ENCODE peak calls at places on chromosomes 4 and X, in nine cellular contexts. One of them, this sample, is unnamed.

GRCh38 chr4:151584101-151584500 is 175.1 kb downstream of the FHIP1A start:
- DNase-seq in neuronal stem cell: no peak
- DNase-seq in endodermal cell: no peak
- DNase-seq in A549: no peak
- DNase-seq in cardiac muscle cell: no peak
- DNase-seq in adipocyte: no peak
- DNase-seq in SK-N-SH: no peak
- DNase-seq in body of pancreas: no peak
- DNase-seq in tibial artery: no peak
- DNase-seq in this sample: no peak

GRCh38 chrX:24253469-24253868 is 60.4 kb downstream of the SUPT20HL2 start:
- DNase-seq in cardiac muscle cell: no peak
- DNase-seq in body of pancreas: no peak
- DNase-seq in tibial artery: no peak
- DNase-seq in adipocyte: no peak
- DNase-seq in A549: no peak
- DNase-seq in neuronal stem cell: no peak
- DNase-seq in SK-N-SH: no peak
- DNase-seq in endodermal cell: no peak
- DNase-seq in this sample: no peak

GRCh38 chr4:176470671-176471070 is 150.9 kb downstream of the SPCS3 start:
- DNase-seq in A549: no peak
- DNase-seq in endodermal cell: no peak
- DNase-seq in body of pancreas: no peak
- DNase-seq in cardiac muscle cell: peak; percentile 66
- DNase-seq in tibial artery: no peak
- DNase-seq in adipocyte: no peak
- DNase-seq in SK-N-SH: no peak
- DNase-seq in neuronal stem cell: no peak
- DNase-seq in this sample: no peak

GRCh38 chr4:38904090-38904666 is 36.6 kb downstream of the FAM114A1 start:
- DNase-seq in adipocyte: no peak
- DNase-seq in tibial artery: no peak
- DNase-seq in A549: no peak
- DNase-seq in endodermal cell: no peak
- DNase-seq in cardiac muscle cell: no peak
- DNase-seq in body of pancreas: peak; percentile 52
- DNase-seq in SK-N-SH: no peak
- DNase-seq in neuronal stem cell: no peak
- DNase-seq in this sample: no peak

GRCh38 chr4:103012594-103012993 is 6.9 kb downstream of the SLC9B1 start:
- DNase-seq in adipocyte: peak; percentile 21
- DNase-seq in cardiac muscle cell: no peak
- DNase-seq in tibial artery: no peak
- DNase-seq in A549: no peak
- DNase-seq in SK-N-SH: no peak
- DNase-seq in body of pancreas: no peak
- DNase-seq in neuronal stem cell: no peak
- DNase-seq in endodermal cell: no peak
- DNase-seq in this sample: no peak

GRCh38 chr4:106583567-106583966 is 215.0 kb upstream of the GIMD1 start:
- DNase-seq in SK-N-SH: no peak
- DNase-seq in A549: peak; percentile 31
- DNase-seq in tibial artery: no peak
- DNase-seq in body of pancreas: no peak
- DNase-seq in endodermal cell: no peak
- DNase-seq in neuronal stem cell: no peak
- DNase-seq in cardiac muscle cell: peak; percentile 84
- DNase-seq in adipocyte: peak; percentile 81
- DNase-seq in this sample: peak; percentile 83

GRCh38 chr4:45036677-45037076 is 310.3 kb upstream of the GNPDA2 start:
- DNase-seq in SK-N-SH: no peak
- DNase-seq in adipocyte: no peak
- DNase-seq in endodermal cell: no peak
- DNase-seq in cardiac muscle cell: no peak
- DNase-seq in neuronal stem cell: no peak
- DNase-seq in tibial artery: no peak
- DNase-seq in body of pancreas: no peak
- DNase-seq in A549: no peak
- DNase-seq in this sample: no peak

GRCh38 chrX:43349363-43349762 is 306.7 kb upstream of the MAOA start:
- DNase-seq in neuronal stem cell: peak; percentile 0
- DNase-seq in SK-N-SH: peak; percentile 25
- DNase-seq in body of pancreas: peak; percentile 21
- DNase-seq in adipocyte: peak; percentile 19
- DNase-seq in cardiac muscle cell: peak; percentile 28
- DNase-seq in tibial artery: no peak
- DNase-seq in endodermal cell: peak; percentile 88
- DNase-seq in A549: peak; percentile 1
- DNase-seq in this sample: no peak

GRCh38 chr4:123936615-123937014 is 540.0 kb downstream of the SPRY1 start:
- DNase-seq in cardiac muscle cell: peak; percentile 15
- DNase-seq in endodermal cell: no peak
- DNase-seq in SK-N-SH: no peak
- DNase-seq in neuronal stem cell: no peak
- DNase-seq in tibial artery: no peak
- DNase-seq in adipocyte: no peak
- DNase-seq in body of pancreas: no peak
- DNase-seq in A549: no peak
- DNase-seq in this sample: peak; percentile 16

GRCh38 chrX:135421537-135421931 is 210 bp upstream of the SMIM10L2A start:
- DNase-seq in body of pancreas: peak; percentile 90
- DNase-seq in endodermal cell: peak; percentile 94
- DNase-seq in cardiac muscle cell: peak; percentile 80
- DNase-seq in A549: peak; percentile 55
- DNase-seq in adipocyte: peak; percentile 65
- DNase-seq in SK-N-SH: peak; percentile 89
- DNase-seq in tibial artery: peak; percentile 84
- DNase-seq in neuronal stem cell: peak; percentile 66
- DNase-seq in this sample: peak; percentile 4

GRCh38 chrX:40010550-40011364 is 87.0 kb downstream of the BCOR start:
- DNase-seq in A549: no peak
- DNase-seq in tibial artery: no peak
- DNase-seq in adipocyte: no peak
- DNase-seq in endodermal cell: peak; percentile 77
- DNase-seq in body of pancreas: no peak
- DNase-seq in cardiac muscle cell: no peak
- DNase-seq in SK-N-SH: peak; percentile 66
- DNase-seq in neuronal stem cell: no peak
- DNase-seq in this sample: no peak

DNA sequence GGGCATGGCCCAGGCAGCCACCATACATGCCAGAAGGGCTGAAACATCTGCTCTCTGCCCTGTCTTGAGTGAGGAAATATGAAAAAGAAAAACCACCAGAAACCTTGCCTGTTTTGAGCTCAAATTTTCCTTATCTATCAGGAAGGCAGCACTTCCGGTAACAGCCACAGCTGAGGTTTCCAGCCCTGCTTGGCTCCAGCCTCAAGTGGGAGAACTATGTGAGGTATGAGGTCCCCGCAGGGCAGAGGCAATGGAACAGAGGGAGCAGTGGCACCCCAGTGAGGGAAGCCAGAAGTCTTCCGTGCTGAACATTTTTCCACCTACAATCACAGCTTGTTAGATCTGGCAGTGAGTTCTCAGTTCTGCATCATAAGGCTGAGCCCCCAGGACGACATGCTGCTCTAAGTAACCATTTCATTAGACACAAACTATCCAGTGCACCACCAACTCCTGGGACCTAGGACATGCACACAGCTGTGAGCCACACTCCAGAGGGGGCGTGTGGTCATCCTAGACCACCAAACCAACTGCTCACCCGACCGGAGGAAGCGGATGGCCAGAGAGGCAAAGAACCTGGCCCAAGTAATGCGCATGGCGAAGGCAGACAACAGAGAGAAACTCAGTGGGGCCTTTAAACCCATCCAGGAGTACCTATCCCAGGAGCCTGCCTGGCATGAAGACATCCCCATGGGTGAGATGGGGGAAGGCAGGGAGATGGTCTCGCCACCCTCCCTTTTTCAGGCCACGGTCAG is 22.6 kb downstream of the WDR1 start:
- DNase-seq in cardiac muscle cell: peak; percentile 98
- DNase-seq in endodermal cell: no peak
- DNase-seq in neuronal stem cell: no peak
- DNase-seq in A549: no peak
- DNase-seq in body of pancreas: no peak
- DNase-seq in tibial artery: no peak
- DNase-seq in adipocyte: peak; percentile 93
- DNase-seq in SK-N-SH: peak; percentile 50
- DNase-seq in this sample: no peak
- H3K4me1 ChIP-seq in cardiac muscle cell: peaks cover 56% of the 10 kb centered on the region
- H3K4me1 ChIP-seq in endodermal cell: no peaks in the 10 kb centered on the region
- H3K4me1 ChIP-seq in neuronal stem cell: peaks cover 16% of the 10 kb centered on the region
- H3K4me1 ChIP-seq in A549: peaks cover 23% of the 10 kb centered on the region
- H3K4me1 ChIP-seq in body of pancreas: peaks cover 17% of the 10 kb centered on the region
- H3K4me1 ChIP-seq in tibial artery: peaks cover 70% of the 10 kb centered on the region
- H3K4me1 ChIP-seq in adipocyte: peaks cover 37% of the 10 kb centered on the region
- H3K4me1 ChIP-seq in SK-N-SH: peaks cover 21% of the 10 kb centered on the region
- H3K4me1 ChIP-seq in this sample: peaks cover 32% of the 10 kb centered on the region

DNA sequence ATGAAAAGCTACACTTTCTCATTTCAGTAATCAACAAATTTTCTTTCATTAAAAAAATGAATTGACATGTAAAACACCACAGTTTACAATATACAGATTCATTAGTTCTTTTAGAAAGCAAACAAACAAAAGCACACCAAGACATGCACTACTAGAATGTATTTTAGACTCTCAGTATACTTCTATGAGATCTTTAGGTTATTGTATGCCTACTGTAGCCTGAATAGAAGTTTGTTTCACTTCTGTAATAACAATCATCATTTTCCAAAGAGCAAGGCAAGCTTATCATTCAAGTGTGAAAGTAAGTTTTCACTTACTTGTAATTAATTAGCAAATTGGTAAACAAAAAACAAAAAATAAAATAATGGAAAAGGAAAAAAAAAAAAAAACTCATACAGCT is 24.9 kb downstream of the CXXC4 start:
- DNase-seq in body of pancreas: no peak
- DNase-seq in tibial artery: no peak
- DNase-seq in endodermal cell: no peak
- DNase-seq in adipocyte: no peak
- DNase-seq in neuronal stem cell: no peak
- DNase-seq in SK-N-SH: no peak
- DNase-seq in A549: no peak
- DNase-seq in cardiac muscle cell: no peak
- DNase-seq in this sample: no peak
- H3K4me1 ChIP-seq in body of pancreas: peaks cover 9% of the 10 kb centered on the region
- H3K4me1 ChIP-seq in tibial artery: no peaks in the 10 kb centered on the region
- H3K4me1 ChIP-seq in endodermal cell: peaks cover under 1% of the 10 kb centered on the region
- H3K4me1 ChIP-seq in adipocyte: no peaks in the 10 kb centered on the region
- H3K4me1 ChIP-seq in neuronal stem cell: peaks cover 3% of the 10 kb centered on the region
- H3K4me1 ChIP-seq in SK-N-SH: no peaks in the 10 kb centered on the region
- H3K4me1 ChIP-seq in A549: no peaks in the 10 kb centered on the region
- H3K4me1 ChIP-seq in cardiac muscle cell: peaks cover 8% of the 10 kb centered on the region
- H3K4me1 ChIP-seq in this sample: no peaks in the 10 kb centered on the region

GRCh38 chr4:153655928-153656327 is 28.2 kb upstream of the TLR2 start:
- DNase-seq in body of pancreas: peak; percentile 64
- DNase-seq in adipocyte: peak; percentile 79
- DNase-seq in SK-N-SH: no peak
- DNase-seq in A549: no peak
- DNase-seq in neuronal stem cell: no peak
- DNase-seq in tibial artery: peak; percentile 93
- DNase-seq in cardiac muscle cell: peak; percentile 73
- DNase-seq in endodermal cell: no peak
- DNase-seq in this sample: no peak
- H3K4me1 ChIP-seq in body of pancreas: no peaks in the 10 kb centered on the region
- H3K4me1 ChIP-seq in adipocyte: peaks cover 29% of the 10 kb centered on the region
- H3K4me1 ChIP-seq in SK-N-SH: no peaks in the 10 kb centered on the region
- H3K4me1 ChIP-seq in A549: no peaks in the 10 kb centered on the region
- H3K4me1 ChIP-seq in neuronal stem cell: peaks cover 3% of the 10 kb centered on the region
- H3K4me1 ChIP-seq in tibial artery: peaks cover 30% of the 10 kb centered on the region
- H3K4me1 ChIP-seq in cardiac muscle cell: no peaks in the 10 kb centered on the region
- H3K4me1 ChIP-seq in endodermal cell: no peaks in the 10 kb centered on the region
- H3K4me1 ChIP-seq in this sample: no peaks in the 10 kb centered on the region

GRCh38 chrX:65671966-65672365 is 4.5 kb downstream of the MSN start:
- DNase-seq in tibial artery: no peak
- DNase-seq in neuronal stem cell: no peak
- DNase-seq in adipocyte: peak; percentile 41
- DNase-seq in body of pancreas: no peak
- DNase-seq in A549: no peak
- DNase-seq in SK-N-SH: no peak
- DNase-seq in cardiac muscle cell: peak; percentile 65
- DNase-seq in endodermal cell: no peak
- DNase-seq in this sample: no peak
- H3K4me1 ChIP-seq in tibial artery: peaks cover 13% of the 10 kb centered on the region
- H3K4me1 ChIP-seq in neuronal stem cell: peaks cover 3% of the 10 kb centered on the region
- H3K4me1 ChIP-seq in adipocyte: peaks cover 47% of the 10 kb centered on the region
- H3K4me1 ChIP-seq in body of pancreas: peaks cover 8% of the 10 kb centered on the region
- H3K4me1 ChIP-seq in A549: peaks cover 76% of the 10 kb centered on the region
- H3K4me1 ChIP-seq in SK-N-SH: no peaks in the 10 kb centered on the region
- H3K4me1 ChIP-seq in cardiac muscle cell: peaks cover 13% of the 10 kb centered on the region
- H3K4me1 ChIP-seq in endodermal cell: no peaks in the 10 kb centered on the region
- H3K4me1 ChIP-seq in this sample: peaks cover 45% of the 10 kb centered on the region

DNA sequence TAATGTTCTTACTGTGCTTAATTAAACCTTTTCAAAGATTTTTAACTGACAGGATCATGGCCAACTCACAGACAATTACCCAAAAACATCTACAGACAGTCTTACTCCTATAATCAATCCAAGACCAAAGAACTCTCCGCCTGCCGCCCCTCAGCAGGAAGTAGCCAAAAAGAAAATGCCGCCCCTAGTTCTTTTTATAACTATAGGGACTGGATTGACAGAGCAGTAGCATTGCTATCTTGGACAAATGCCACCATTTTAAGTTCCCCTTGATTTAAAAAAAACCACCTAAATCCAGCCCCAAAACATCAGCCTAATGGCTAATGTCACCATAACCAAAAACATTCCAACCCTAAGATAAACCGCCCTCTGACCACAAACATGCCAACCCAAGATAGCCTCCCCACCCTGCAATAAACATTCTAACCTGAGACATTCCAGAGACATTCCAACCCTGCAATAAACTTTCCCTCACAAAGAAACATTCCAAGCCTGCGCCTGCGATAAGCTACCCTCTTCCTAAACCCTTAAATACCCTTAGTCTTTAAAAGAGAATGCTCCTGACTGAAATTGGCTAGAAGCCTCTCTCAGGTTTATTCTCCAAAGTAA is 77.0 kb downstream of the COQ2 start:
- DNase-seq in endodermal cell: no peak
- DNase-seq in body of pancreas: no peak
- DNase-seq in neuronal stem cell: no peak
- DNase-seq in adipocyte: peak; percentile 39
- DNase-seq in tibial artery: no peak
- DNase-seq in A549: peak; percentile 18
- DNase-seq in SK-N-SH: no peak
- DNase-seq in cardiac muscle cell: peak; percentile 95
- DNase-seq in this sample: peak; percentile 98
- H3K4me1 ChIP-seq in endodermal cell: no peaks in the 10 kb centered on the region
- H3K4me1 ChIP-seq in body of pancreas: peaks cover 5% of the 10 kb centered on the region
- H3K4me1 ChIP-seq in neuronal stem cell: no peaks in the 10 kb centered on the region
- H3K4me1 ChIP-seq in adipocyte: peaks cover 30% of the 10 kb centered on the region
- H3K4me1 ChIP-seq in tibial artery: no peaks in the 10 kb centered on the region
- H3K4me1 ChIP-seq in A549: peaks cover 36% of the 10 kb centered on the region
- H3K4me1 ChIP-seq in SK-N-SH: no peaks in the 10 kb centered on the region
- H3K4me1 ChIP-seq in cardiac muscle cell: no peaks in the 10 kb centered on the region
- H3K4me1 ChIP-seq in this sample: peaks cover 46% of the 10 kb centered on the region

This sample was measured in SJSA1.